ENCODE peak calls at places on chromosomes 11 and 22, in six cellular contexts. W, F, M, T, Q and H are unnamed samples.

GRCh38 chr22:41752011-41752975 is 48.2 kb upstream of the CCDC134 start:
- DNase-seq in W (no peak), F (no peak), M (peak), T (no peak), Q (no peak), H (no peak)

GRCh38 chr11:129699711-129700304 is 115.8 kb upstream of the TMEM45B start:
- DNase-seq in W (no peak), F (no peak), M (no peak), T (no peak), Q (peak), H (no peak)

GRCh38 chr11:111285205-111286079 is 12.9 kb upstream of the POU2AF3 start:
- DNase-seq in W (no peak), F (no peak), M (no peak), T (no peak), Q (no peak), H (no peak)

GRCh38 chr22:20777420-20778177 is 3.7 kb downstream of the SERPIND1 start:
- DNase-seq in W (peak), F (peak), M (no peak), T (no peak), Q (no peak), H (no peak)

GRCh38 chr22:39128508-39128907 is 24.0 kb downstream of the CBX7 start:
- DNase-seq in W (no peak), F (no peak), M (no peak), T (no peak), Q (no peak), H (no peak)

GRCh38 chr11:65899356-65900124 is 648 bp downstream of the FOSL1 start:
- DNase-seq in W (no peak), F (peak), M (no peak), T (no peak), Q (peak), H (no peak)

GRCh38 chr22:45864959-45865496 is 111.9 kb downstream of the WNT7B start:
- DNase-seq in W (no peak), F (no peak), M (no peak), T (no peak), Q (no peak), H (no peak)

GRCh38 chr11:47552086-47552580 is 799 bp downstream of the CELF1 start:
- DNase-seq in W (no peak), F (peak), M (no peak), T (no peak), Q (peak), H (peak)

GRCh38 chr11:46657186-46657585 is 39.8 kb downstream of the ATG13 start:
- DNase-seq in W (no peak), F (no peak), M (no peak), T (no peak), Q (no peak), H (no peak)

GRCh38 chr11:102346456-102346747 is 612 bp upstream of the BIRC2 start:
- DNase-seq in W (no peak), F (no peak), M (no peak), T (no peak), Q (no peak), H (no peak)

GRCh38 chr11:47466701-47467250 is 17.8 kb upstream of the RAPSN start:
- DNase-seq in W (no peak), F (no peak), M (no peak), T (no peak), Q (peak), H (no peak)

GRCh38 chr11:31798057-31799035 is 12.8 kb downstream of the PAX6 start:
- DNase-seq in W (no peak), F (no peak), M (no peak), T (no peak), Q (peak), H (peak)

GRCh38 chr22:35630891-35631290 is 13.8 kb upstream of the MB start:
- DNase-seq in W (no peak), F (no peak), M (no peak), T (no peak), Q (no peak), H (no peak)

GRCh38 chr11:110761131-110761530 is 48.9 kb upstream of the ARHGAP20 start:
- DNase-seq in W (no peak), F (no peak), M (no peak), T (no peak), Q (no peak), H (no peak)

GRCh38 chr11:70027451-70027850 is 50.7 kb upstream of the ANO1 start:
- DNase-seq in W (no peak), F (no peak), M (no peak), T (no peak), Q (no peak), H (no peak)

GRCh38 chr22:32804823-32805585 is 3.5 kb downstream of the TIMP3 start:
- DNase-seq in W (no peak), F (no peak), M (no peak), T (no peak), Q (no peak), H (no peak)

GRCh38 chr11:69654660-69655478 is 13.9 kb downstream of the CCND1 start:
- DNase-seq in W (no peak), F (peak), M (no peak), T (no peak), Q (peak), H (no peak)

GRCh38 chr22:39315389-39315788 is 4.0 kb downstream of the RPL3 start:
- DNase-seq in W (no peak), F (no peak), M (no peak), T (no peak), Q (no peak), H (peak)

GRCh38 chr11:110337570-110338193 is 41.3 kb upstream of the RDX start:
- DNase-seq in W (peak), F (no peak), M (no peak), T (no peak), Q (peak), H (no peak)

GRCh38 chr11:68266936-68267880 is 4.6 kb downstream of the C11orf24 start:
- DNase-seq in W (no peak), F (no peak), M (no peak), T (no peak), Q (no peak), H (peak)

GRCh38 chr11:117885777-117886176 is 9.3 kb upstream of the FXYD6 start:
- DNase-seq in W (no peak), F (no peak), M (no peak), T (no peak), Q (no peak), H (no peak)

GRCh38 chr11:117888140-117888561 is 11.7 kb upstream of the FXYD6 start:
- DNase-seq in W (no peak), F (no peak), M (no peak), T (no peak), Q (no peak), H (no peak)

GRCh38 chr11:117884994-117885393 is 8.5 kb upstream of the FXYD6 start:
- DNase-seq in W (no peak), F (no peak), M (no peak), T (no peak), Q (no peak), H (no peak)

GRCh38 chr11:117883063-117883462 is 6.6 kb upstream of the FXYD6 start:
- DNase-seq in W (no peak), F (no peak), M (no peak), T (no peak), Q (no peak), H (no peak)

DNA sequence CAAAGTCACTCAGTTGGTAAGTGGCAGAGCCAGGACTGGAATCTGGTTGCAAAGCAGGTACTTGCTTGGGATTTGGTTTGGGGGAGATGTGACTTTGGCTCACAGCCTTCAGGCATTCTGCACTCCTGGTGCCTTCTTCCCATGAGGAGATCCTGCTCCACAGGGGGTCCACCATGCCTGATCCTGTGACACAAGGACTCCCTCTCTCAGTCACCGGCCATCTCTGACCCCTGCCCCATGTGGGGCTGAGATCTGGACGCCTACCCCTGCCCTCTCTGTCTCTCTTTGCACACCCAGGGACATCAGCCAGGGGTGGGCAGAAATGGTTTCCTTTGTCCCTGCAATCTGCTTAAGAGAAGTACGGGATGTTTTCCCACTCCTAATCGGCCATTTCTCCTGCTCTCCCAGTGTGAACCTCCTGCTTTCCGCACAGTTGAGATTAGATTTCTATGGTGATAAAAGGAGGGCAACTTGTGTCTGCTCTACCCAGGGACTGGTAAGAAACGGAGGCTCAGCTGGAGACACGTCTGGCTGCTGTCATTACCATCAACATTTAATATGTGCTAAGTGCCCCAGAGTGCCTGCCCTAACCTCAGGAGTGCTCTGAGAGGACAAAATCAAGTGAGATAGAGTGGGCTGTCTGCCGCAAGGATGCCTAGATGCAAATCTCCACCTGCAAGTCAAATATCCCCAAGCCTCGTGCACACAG is 11.1 kb upstream of the FXYD6 start:
- DNase-seq in W (no peak), F (no peak), M (no peak), T (no peak), Q (no peak), H (no peak)
- TF ChIP-seq REST in W (no peak), F (no peak), M (no peak), T (no peak), Q (no peak), H (no peak)

GRCh38 chr22:22870577-22871398 is 16.8 kb upstream of the IGLL5 start:
- DNase-seq in W (no peak), F (no peak), M (no peak), T (no peak), Q (peak), H (no peak)
- TF ChIP-seq CTCF in W (peak), F (no peak), M (no peak), T (peak), Q (peak), H (peak)

GRCh38 chr22:47098121-47098520 is 335.7 kb downstream of the TBC1D22A start:
- DNase-seq in W (no peak), F (no peak), M (no peak), T (no peak), Q (no peak), H (no peak)
- TF ChIP-seq REST in W (no peak), F (no peak), M (no peak), T (no peak), Q (no peak), H (no peak)

GRCh38 chr11:5234390-5234834 is at the start of gene HBD:
- DNase-seq in W (no peak), F (no peak), M (no peak), T (no peak), Q (no peak), H (peak)

GRCh38 chr11:5232150-5232549 is 2.1 kb downstream of the HBD start:
- DNase-seq in W (no peak), F (no peak), M (no peak), T (no peak), Q (no peak), H (no peak)

GRCh38 chr11:5233268-5233667 is 1.0 kb downstream of the HBD start:
- DNase-seq in W (no peak), F (no peak), M (no peak), T (no peak), Q (no peak), H (no peak)

GRCh38 chr11:5237384-5237783 is 3.1 kb upstream of the HBD start:
- DNase-seq in W (no peak), F (no peak), M (no peak), T (no peak), Q (no peak), H (no peak)

GRCh38 chr11:5235364-5236095 is 1.2 kb upstream of the HBD start:
- DNase-seq in W (no peak), F (no peak), M (no peak), T (no peak), Q (no peak), H (no peak)
- TF ChIP-seq CTCF in W (no peak), F (no peak), M (no peak), T (no peak), Q (no peak), H (no peak)

DNA sequence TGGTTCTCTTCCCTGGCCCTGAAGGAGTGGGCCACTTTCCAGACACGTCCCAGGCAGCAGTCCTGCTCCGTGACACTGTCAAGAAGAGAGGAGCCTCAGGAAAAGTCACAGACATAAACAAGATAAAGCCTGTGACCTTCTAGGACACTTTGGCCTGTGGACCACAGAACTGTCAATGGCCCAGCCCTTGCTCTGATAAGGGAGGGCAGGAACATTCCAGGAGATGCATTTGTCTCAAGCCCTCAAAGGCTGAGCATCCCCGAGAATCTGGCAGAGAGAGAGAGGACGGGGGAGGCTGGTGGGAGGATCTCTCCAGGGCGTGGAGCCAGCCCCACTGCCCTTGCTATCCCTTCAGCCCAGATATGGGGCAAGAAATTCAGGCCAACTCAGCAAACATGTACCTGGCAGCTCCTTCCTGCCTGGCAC is 476.4 kb downstream of the INSC start:
- DNase-seq in W (no peak), F (no peak), M (no peak), T (no peak), Q (no peak), H (no peak)
- TF ChIP-seq REST in W (no peak), F (no peak), M (no peak), T (no peak), Q (no peak), H (no peak)

GRCh38 chr11:113904379-113905101 is at the start of gene HTR3B:
- DNase-seq in W (no peak), F (no peak), M (no peak), T (no peak), Q (peak), H (no peak)

GRCh38 chr11:113906515-113906914 is 1.9 kb downstream of the HTR3B start:
- DNase-seq in W (no peak), F (no peak), M (no peak), T (no peak), Q (no peak), H (no peak)

GRCh38 chr11:113907155-113907554 is 2.6 kb downstream of the HTR3B start:
- DNase-seq in W (no peak), F (no peak), M (no peak), T (no peak), Q (no peak), H (no peak)

GRCh38 chr11:113907681-113908080 is 3.1 kb downstream of the HTR3B start:
- DNase-seq in W (no peak), F (no peak), M (no peak), T (no peak), Q (no peak), H (no peak)

GRCh38 chr11:113906038-113906437 is 1.4 kb downstream of the HTR3B start:
- DNase-seq in W (peak), F (peak), M (no peak), T (no peak), Q (peak), H (no peak)
- TF ChIP-seq CTCF in W (peak), F (peak), M (no peak), T (peak), Q (peak), H (no peak)

GRCh38 chr11:45646275-45646970 is 19.0 kb downstream of the CHST1 start:
- DNase-seq in W (peak), F (peak), M (peak), T (no peak), Q (peak), H (no peak)
- TF ChIP-seq REST in W (no peak), F (no peak), M (no peak), T (no peak), Q (no peak), H (no peak)

GRCh38 chr11:33457948-33458347 is 200.8 kb downstream of the HIPK3 start:
- DNase-seq in W (no peak), F (no peak), M (no peak), T (no peak), Q (no peak), H (no peak)
- TF ChIP-seq CTCF in W (no peak), F (no peak), M (no peak), T (no peak), Q (peak), H (no peak)

GRCh38 chr22:31179345-31179744 is 19.4 kb downstream of the RNF185 start:
- DNase-seq in W (no peak), F (peak), M (no peak), T (no peak), Q (no peak), H (no peak)
- TF ChIP-seq REST in W (no peak), F (no peak), M (no peak), T (no peak), Q (no peak), H (no peak)